ENCODE peak calls at places on chromosomes 11 and 22, in five cellular contexts. One of them, this sample, is unnamed.
A peak's percentile ranks its signal among the peaks of the same experiment; 100 is the strongest.

GRCh38 chr11:34495724-34496377 is 17.7 kb downstream of the ELF5 start:
- DNase-seq in progenitor cell of endocrine pancreas: no peak
- DNase-seq in H9: no peak
- DNase-seq in IMR-90: no peak
- DNase-seq in mucosa of descending colon: no peak
- DNase-seq in this sample: no peak

GRCh38 chr22:24465566-24465965 is 29.6 kb upstream of the UPB1 start:
- DNase-seq in progenitor cell of endocrine pancreas: no peak
- DNase-seq in mucosa of descending colon: no peak
- DNase-seq in H9: no peak
- DNase-seq in IMR-90: peak; percentile 94
- DNase-seq in this sample: no peak

GRCh38 chr11:81907996-81908395 is 825.7 kb downstream of the FAM181B start:
- DNase-seq in H9: no peak
- DNase-seq in mucosa of descending colon: no peak
- DNase-seq in IMR-90: no peak
- DNase-seq in progenitor cell of endocrine pancreas: no peak
- DNase-seq in this sample: no peak

GRCh38 chr11:63622318-63622717 is 8.1 kb upstream of the PLAAT3 start:
- DNase-seq in progenitor cell of endocrine pancreas: no peak
- DNase-seq in mucosa of descending colon: no peak
- DNase-seq in H9: no peak
- DNase-seq in IMR-90: no peak
- DNase-seq in this sample: no peak

GRCh38 chr22:33884829-33885228 is 35.4 kb downstream of the LARGE1 start:
- DNase-seq in IMR-90: no peak
- DNase-seq in mucosa of descending colon: no peak
- DNase-seq in H9: no peak
- DNase-seq in progenitor cell of endocrine pancreas: no peak
- DNase-seq in this sample: no peak

GRCh38 chr22:16774911-16775529 is 50.2 kb downstream of the XKR3 start:
- DNase-seq in mucosa of descending colon: no peak
- DNase-seq in IMR-90: no peak
- DNase-seq in progenitor cell of endocrine pancreas: no peak
- DNase-seq in H9: no peak
- DNase-seq in this sample: no peak

GRCh38 chr11:72119188-72119587 is 6.7 kb upstream of the ANAPC15 start:
- DNase-seq in H9: no peak
- DNase-seq in IMR-90: no peak
- DNase-seq in mucosa of descending colon: no peak
- DNase-seq in progenitor cell of endocrine pancreas: no peak
- DNase-seq in this sample: no peak

GRCh38 chr11:34480339-34480738 is 33.3 kb downstream of the ELF5 start:
- DNase-seq in H9: no peak
- DNase-seq in progenitor cell of endocrine pancreas: no peak
- DNase-seq in mucosa of descending colon: no peak
- DNase-seq in IMR-90: peak; percentile 22
- DNase-seq in this sample: no peak

GRCh38 chr22:49907807-49908206 is 10.4 kb downstream of the ALG12 start:
- DNase-seq in H9: no peak
- DNase-seq in IMR-90: no peak
- DNase-seq in mucosa of descending colon: no peak
- DNase-seq in progenitor cell of endocrine pancreas: no peak
- DNase-seq in this sample: no peak

GRCh38 chr11:47886096-47886495 is 37.9 kb upstream of the NUP160 start:
- DNase-seq in H9: no peak
- DNase-seq in progenitor cell of endocrine pancreas: no peak
- DNase-seq in IMR-90: peak; percentile 80
- DNase-seq in mucosa of descending colon: peak; percentile 20
- DNase-seq in this sample: peak; percentile 26

GRCh38 chr22:25183959-25184619 is 15.6 kb upstream of the CRYBB3 start:
- DNase-seq in progenitor cell of endocrine pancreas: no peak
- DNase-seq in H9: no peak
- DNase-seq in mucosa of descending colon: no peak
- DNase-seq in IMR-90: no peak
- DNase-seq in this sample: no peak

GRCh38 chr11:134637091-134638015 is 225.3 kb upstream of the B3GAT1 start:
- DNase-seq in mucosa of descending colon: no peak
- DNase-seq in IMR-90: no peak
- DNase-seq in H9: no peak
- DNase-seq in progenitor cell of endocrine pancreas: no peak
- DNase-seq in this sample: peak; percentile 4

GRCh38 chr11:105092255-105093239 is 47.0 kb downstream of the CARD18 start:
- DNase-seq in H9: no peak
- DNase-seq in IMR-90: peak; percentile 20
- DNase-seq in mucosa of descending colon: no peak
- DNase-seq in progenitor cell of endocrine pancreas: no peak
- DNase-seq in this sample: no peak

GRCh38 chr22:48517039-48518030 is 1310.3 kb downstream of the BRD1 start:
- DNase-seq in IMR-90: no peak
- DNase-seq in mucosa of descending colon: no peak
- DNase-seq in progenitor cell of endocrine pancreas: no peak
- DNase-seq in H9: no peak
- DNase-seq in this sample: no peak
- TF ChIP-seq CTCF in IMR-90: no peak
- TF ChIP-seq CTCF in mucosa of descending colon: no peak
- TF ChIP-seq CTCF in progenitor cell of endocrine pancreas: peak; percentile 39
- TF ChIP-seq CTCF in H9: peak; percentile 21
- TF ChIP-seq CTCF in this sample: no peak

GRCh38 chr22:29435236-29435635 is 3.1 kb upstream of the RFPL1 start:
- DNase-seq in IMR-90: no peak
- DNase-seq in progenitor cell of endocrine pancreas: no peak
- DNase-seq in mucosa of descending colon: no peak
- DNase-seq in H9: no peak
- DNase-seq in this sample: no peak
- TF ChIP-seq CTCF in IMR-90: no peak
- TF ChIP-seq CTCF in progenitor cell of endocrine pancreas: no peak
- TF ChIP-seq CTCF in mucosa of descending colon: no peak
- TF ChIP-seq CTCF in H9: no peak
- TF ChIP-seq CTCF in this sample: no peak

GRCh38 chr11:119057000-119057769 is at the start of gene HYOU1:
- DNase-seq in H9: peak; percentile 99
- DNase-seq in mucosa of descending colon: peak; percentile 100
- DNase-seq in progenitor cell of endocrine pancreas: peak; percentile 98
- DNase-seq in IMR-90: peak; percentile 93
- DNase-seq in this sample: peak; percentile 99
- TF ChIP-seq CTCF in H9: peak; percentile 51
- TF ChIP-seq CTCF in mucosa of descending colon: no peak
- TF ChIP-seq CTCF in progenitor cell of endocrine pancreas: peak; percentile 49
- TF ChIP-seq CTCF in IMR-90: peak; percentile 22
- TF ChIP-seq CTCF in this sample: no peak

DNA sequence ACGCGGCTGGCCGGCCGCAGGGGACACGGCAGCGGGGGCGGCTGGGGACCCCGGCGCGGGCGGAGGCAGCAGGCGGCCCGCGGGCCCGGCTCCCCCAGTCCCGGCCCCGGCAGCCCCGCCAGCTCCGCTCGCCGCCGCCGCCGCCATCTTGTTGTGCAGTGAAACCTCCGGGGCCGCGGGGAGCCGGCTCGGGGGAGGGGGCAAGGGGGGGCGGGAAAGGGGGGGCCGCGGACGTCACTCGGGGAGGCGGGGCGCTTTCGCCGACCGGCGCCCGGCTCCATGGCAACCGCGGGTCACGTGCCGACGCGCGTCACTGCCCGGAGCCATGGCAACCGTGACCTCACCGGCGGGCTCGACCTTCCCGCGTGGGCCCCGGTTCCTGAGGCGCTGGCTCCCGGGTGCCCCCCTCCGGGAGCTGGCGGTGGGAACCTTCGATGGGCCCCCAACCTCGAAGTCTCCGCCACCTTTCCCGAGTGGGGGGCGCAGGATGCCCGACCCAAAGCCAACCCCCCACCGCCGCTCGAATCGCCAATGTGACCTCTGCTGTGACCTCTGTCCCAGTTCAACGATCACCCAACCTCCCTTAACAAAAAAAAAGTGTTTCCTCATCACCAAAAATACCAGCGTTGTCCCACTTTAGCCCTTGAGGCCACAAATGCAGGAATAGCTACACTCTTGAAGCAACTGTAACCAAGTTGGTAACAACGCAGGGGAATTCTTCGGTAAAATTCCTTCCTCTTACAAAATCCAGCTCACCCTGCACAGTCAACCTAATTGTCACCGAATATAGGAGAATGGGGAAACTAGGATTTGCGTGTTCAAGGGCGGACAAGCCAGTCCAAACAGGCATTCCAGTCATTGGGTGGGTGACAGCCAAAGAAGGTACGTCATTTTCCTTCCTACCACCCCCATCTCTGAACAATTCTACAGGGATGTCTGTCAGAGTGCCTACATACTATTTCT is at the start of gene SIK3:
- DNase-seq in progenitor cell of endocrine pancreas: peak; percentile 86
- DNase-seq in mucosa of descending colon: peak; percentile 96
- DNase-seq in H9: peak; percentile 90
- DNase-seq in IMR-90: peak; percentile 89
- DNase-seq in this sample: peak; percentile 93
- TF ChIP-seq CTCF in progenitor cell of endocrine pancreas: peak; percentile 49
- TF ChIP-seq CTCF in mucosa of descending colon: peak; percentile 58
- TF ChIP-seq CTCF in H9: peak; percentile 36
- TF ChIP-seq CTCF in IMR-90: peak; percentile 81
- TF ChIP-seq CTCF in this sample: no peak

GRCh38 chr11:111736191-111736590 is 30.0 kb downstream of the PPP2R1B start:
- DNase-seq in mucosa of descending colon: no peak
- DNase-seq in H9: no peak
- DNase-seq in progenitor cell of endocrine pancreas: no peak
- DNase-seq in IMR-90: peak; percentile 80
- DNase-seq in this sample: no peak

GRCh38 chr11:111734383-111735261 is 31.6 kb downstream of the PPP2R1B start:
- DNase-seq in progenitor cell of endocrine pancreas: no peak
- DNase-seq in mucosa of descending colon: no peak
- DNase-seq in H9: no peak
- DNase-seq in IMR-90: no peak
- DNase-seq in this sample: no peak

GRCh38 chr11:111733655-111734088 is 32.5 kb downstream of the PPP2R1B start:
- DNase-seq in progenitor cell of endocrine pancreas: no peak
- DNase-seq in H9: no peak
- DNase-seq in mucosa of descending colon: no peak
- DNase-seq in IMR-90: no peak
- DNase-seq in this sample: no peak

GRCh38 chr11:111736621-111737055 is 29.6 kb downstream of the PPP2R1B start:
- DNase-seq in progenitor cell of endocrine pancreas: no peak
- DNase-seq in mucosa of descending colon: no peak
- DNase-seq in IMR-90: no peak
- DNase-seq in H9: no peak
- DNase-seq in this sample: no peak

GRCh38 chr11:111735262-111736116 is 30.7 kb downstream of the PPP2R1B start:
- DNase-seq in H9: no peak
- DNase-seq in mucosa of descending colon: peak; percentile 61
- DNase-seq in IMR-90: peak; percentile 99
- DNase-seq in progenitor cell of endocrine pancreas: no peak
- DNase-seq in this sample: peak; percentile 57
- TF ChIP-seq CTCF in H9: no peak
- TF ChIP-seq CTCF in mucosa of descending colon: no peak
- TF ChIP-seq CTCF in IMR-90: peak; percentile 1
- TF ChIP-seq CTCF in progenitor cell of endocrine pancreas: no peak
- TF ChIP-seq CTCF in this sample: no peak

GRCh38 chr22:30863161-30863833 is 105.3 kb downstream of the MORC2 start:
- DNase-seq in mucosa of descending colon: no peak
- DNase-seq in progenitor cell of endocrine pancreas: no peak
- DNase-seq in IMR-90: peak; percentile 21
- DNase-seq in H9: peak; percentile 52
- DNase-seq in this sample: no peak
- TF ChIP-seq CTCF in mucosa of descending colon: no peak
- TF ChIP-seq CTCF in progenitor cell of endocrine pancreas: no peak
- TF ChIP-seq CTCF in IMR-90: no peak
- TF ChIP-seq CTCF in H9: peak; percentile 48
- TF ChIP-seq CTCF in this sample: no peak

GRCh38 chr11:1544536-1544935 is 27.5 kb downstream of the DUSP8 start:
- DNase-seq in IMR-90: no peak
- DNase-seq in mucosa of descending colon: no peak
- DNase-seq in progenitor cell of endocrine pancreas: no peak
- DNase-seq in H9: no peak
- DNase-seq in this sample: no peak
- TF ChIP-seq CTCF in IMR-90: no peak
- TF ChIP-seq CTCF in mucosa of descending colon: no peak
- TF ChIP-seq CTCF in progenitor cell of endocrine pancreas: no peak
- TF ChIP-seq CTCF in H9: no peak
- TF ChIP-seq CTCF in this sample: no peak

DNA sequence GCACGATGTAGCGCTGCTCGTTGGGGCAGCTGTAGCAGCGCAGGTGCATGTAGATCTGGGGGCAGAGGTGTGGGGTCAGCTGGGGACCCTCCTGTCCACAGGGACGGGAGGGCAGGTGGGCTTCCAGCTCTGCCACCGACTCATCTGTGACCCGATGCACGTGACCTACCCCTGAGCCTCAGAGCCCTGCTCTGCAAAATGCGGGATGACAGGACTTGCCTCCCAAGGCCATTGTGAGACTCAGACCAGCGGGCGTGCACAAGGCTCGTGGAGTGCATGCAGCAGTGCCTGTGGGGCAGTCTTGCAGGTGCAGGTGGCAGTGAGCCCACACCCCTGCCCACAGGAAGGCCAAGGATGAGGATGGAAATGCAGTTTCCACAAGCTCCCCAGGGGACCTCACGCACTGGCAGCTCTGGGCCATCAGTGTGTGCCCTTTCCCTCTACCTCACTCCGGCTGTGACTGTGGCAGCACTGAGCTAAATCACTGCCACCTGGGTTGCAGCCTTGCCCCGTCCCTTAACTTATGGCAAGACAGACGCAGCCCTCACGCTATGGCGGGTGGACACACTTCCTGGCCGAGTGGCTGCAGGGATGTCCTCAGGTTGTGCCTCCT is 26.7 kb downstream of the TMEM184B start:
- DNase-seq in mucosa of descending colon: no peak
- DNase-seq in IMR-90: no peak
- DNase-seq in H9: no peak
- DNase-seq in progenitor cell of endocrine pancreas: no peak
- DNase-seq in this sample: no peak
- TF ChIP-seq CTCF in mucosa of descending colon: no peak
- TF ChIP-seq CTCF in IMR-90: no peak
- TF ChIP-seq CTCF in H9: no peak
- TF ChIP-seq CTCF in progenitor cell of endocrine pancreas: no peak
- TF ChIP-seq CTCF in this sample: no peak

GRCh38 chr11:93694109-93694508 is 32.6 kb downstream of the CEP295 start:
- DNase-seq in IMR-90: no peak
- DNase-seq in H9: no peak
- DNase-seq in mucosa of descending colon: no peak
- DNase-seq in progenitor cell of endocrine pancreas: no peak
- DNase-seq in this sample: no peak
- TF ChIP-seq CTCF in IMR-90: no peak
- TF ChIP-seq CTCF in H9: peak; percentile 35
- TF ChIP-seq CTCF in mucosa of descending colon: no peak
- TF ChIP-seq CTCF in progenitor cell of endocrine pancreas: peak; percentile 39
- TF ChIP-seq CTCF in this sample: no peak

DNA sequence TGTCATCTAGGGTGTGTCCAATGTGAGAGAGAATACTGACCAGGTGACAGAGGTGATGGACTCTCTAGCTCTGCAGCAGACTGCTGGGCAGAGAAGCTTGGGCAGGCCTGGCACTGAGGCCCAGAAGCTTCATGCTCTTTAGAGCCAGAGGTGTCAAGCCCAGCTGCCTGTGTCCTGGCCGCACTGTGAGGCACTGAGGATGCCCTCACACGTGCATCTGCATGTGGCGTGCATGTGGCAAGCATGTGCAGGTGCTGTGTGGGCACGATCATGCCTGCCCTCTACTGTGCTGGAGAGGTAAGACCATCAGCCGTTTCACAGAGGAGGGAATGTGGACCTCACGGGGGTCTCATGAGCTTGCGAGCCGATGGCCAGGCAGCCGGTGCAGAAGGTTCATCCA is 15.8 kb upstream of the TXNRD2 start:
- DNase-seq in IMR-90: no peak
- DNase-seq in H9: no peak
- DNase-seq in progenitor cell of endocrine pancreas: no peak
- DNase-seq in mucosa of descending colon: no peak
- DNase-seq in this sample: no peak
- TF ChIP-seq CTCF in IMR-90: no peak
- TF ChIP-seq CTCF in H9: peak; percentile 31
- TF ChIP-seq CTCF in progenitor cell of endocrine pancreas: peak; percentile 10
- TF ChIP-seq CTCF in mucosa of descending colon: no peak
- TF ChIP-seq CTCF in this sample: no peak

This sample was measured in colonic mucosa.